ENCODE peak calls at places on chromosomes 5 and 9, in nine cellular contexts. E is mucosa of descending colon, X is psoas muscle, R is colonic mucosa, I is ascending aorta, V is gastrocnemius medialis, F is osteoblast, G is ovary, J is hepatocyte. B is an unnamed sample.
A peak's percentile ranks its signal among the peaks of the same experiment; 100 is the strongest.

GRCh38 chr5:66741394-66741793 is 145.2 kb downstream of the MAST4 start:
- DNase-seq in E (peak; percentile 62), X (no peak), R (peak; percentile 41), I (no peak), V (no peak), F (no peak), G (no peak), J (peak; percentile 17), B (no peak)

GRCh38 chr5:111232311-111233049 is 8.3 kb downstream of the CAMK4 start:
- DNase-seq in E (no peak), X (no peak), R (no peak), I (no peak), V (no peak), F (no peak), G (no peak), J (no peak), B (no peak)

GRCh38 chr5:179191506-179192184 is 131.5 kb downstream of the ZNF354C start:
- DNase-seq in E (no peak), X (peak; percentile 20), R (no peak), I (no peak), V (no peak), F (peak; percentile 52), G (no peak), J (no peak), B (no peak)

GRCh38 chr9:125189011-125189360 is 617 bp downstream of the PPP6C start:
- DNase-seq in E (no peak), X (peak; percentile 76), R (peak; percentile 41), I (peak; percentile 65), V (no peak), F (peak; percentile 80), G (no peak), J (peak; percentile 43), B (peak; percentile 42)

GRCh38 chr9:5951686-5952211 is 61.1 kb downstream of the MLANA start:
- DNase-seq in E (no peak), X (no peak), R (no peak), I (no peak), V (no peak), F (peak; percentile 37), G (no peak), J (no peak), B (peak; percentile 12)

GRCh38 chr9:40907657-40908624 is 220.5 kb downstream of the FOXD4L6 start:
- DNase-seq in E (no peak), X (no peak), R (no peak), I (no peak), V (no peak), F (no peak), G (no peak), J (no peak), B (no peak)

GRCh38 chr9:134955156-134955555 is 37.4 kb upstream of the FCN1 start:
- DNase-seq in E (no peak), X (peak; percentile 32), R (no peak), I (peak; percentile 24), V (no peak), F (peak; percentile 17), G (no peak), J (no peak), B (no peak)

GRCh38 chr5:20619606-20620005 is 631.6 kb upstream of the CDH18 start:
- DNase-seq in E (no peak), X (no peak), R (no peak), I (no peak), V (no peak), F (no peak), G (no peak), J (no peak), B (no peak)

GRCh38 chr9:136459425-136459824 is 19.8 kb upstream of the INPP5E start:
- DNase-seq in E (no peak), X (no peak), R (no peak), I (no peak), V (no peak), F (no peak), G (no peak), J (no peak), B (no peak)
- H3K36me3 ChIP-seq in E (peaks cover 26% of the 10 kb centered on the region), X (peaks cover 6% of the 10 kb centered on the region), R (peaks cover 67% of the 10 kb centered on the region), I (peaks cover 99% of the 10 kb centered on the region), V (peaks cover 6% of the 10 kb centered on the region), F (peaks cover 90% of the 10 kb centered on the region), G (no peaks in the 10 kb centered on the region), J (peaks cover 3% of the 10 kb centered on the region), B (peaks cover 75% of the 10 kb centered on the region)

GRCh38 chr5:158470764-158471163 is 611.8 kb upstream of the CLINT1 start:
- DNase-seq in E (no peak), X (no peak), R (no peak), I (no peak), V (no peak), F (no peak), G (no peak), J (no peak), B (no peak)
- H3K9me3 ChIP-seq in E (no peaks in the 10 kb centered on the region), X (no peaks in the 10 kb centered on the region), R (no peaks in the 10 kb centered on the region), I (no peaks in the 10 kb centered on the region), V (no peaks in the 10 kb centered on the region), F (no peaks in the 10 kb centered on the region), G (no peaks in the 10 kb centered on the region), J (no peaks in the 10 kb centered on the region), B (no peaks in the 10 kb centered on the region)

GRCh38 chr5:31412324-31412723 is 119.6 kb downstream of the DROSHA start:
- DNase-seq in E (no peak), X (no peak), R (no peak), I (no peak), V (no peak), F (no peak), G (no peak), J (no peak), B (peak; percentile 21)

GRCh38 chr5:31410089-31410488 is 121.8 kb downstream of the DROSHA start:
- DNase-seq in E (no peak), X (no peak), R (no peak), I (no peak), V (no peak), F (no peak), G (no peak), J (no peak), B (no peak)

GRCh38 chr5:31415009-31415923 is 116.6 kb downstream of the DROSHA start:
- DNase-seq in E (no peak), X (no peak), R (no peak), I (no peak), V (no peak), F (no peak), G (no peak), J (no peak), B (no peak)

GRCh38 chr5:31416547-31416946 is 115.3 kb downstream of the DROSHA start:
- DNase-seq in E (no peak), X (no peak), R (no peak), I (no peak), V (no peak), F (no peak), G (no peak), J (no peak), B (no peak)

GRCh38 chr5:31413030-31413812 is 118.7 kb downstream of the DROSHA start:
- DNase-seq in E (no peak), X (no peak), R (no peak), I (no peak), V (no peak), F (no peak), G (no peak), J (no peak), B (no peak)
- H3K36me3 ChIP-seq in E (no peaks in the 10 kb centered on the region), X (peaks cover 8% of the 10 kb centered on the region), R (no peaks in the 10 kb centered on the region), I (peaks cover 17% of the 10 kb centered on the region), V (no peaks in the 10 kb centered on the region), F (peaks cover 27% of the 10 kb centered on the region), G (no peaks in the 10 kb centered on the region), J (no peaks in the 10 kb centered on the region), B (no peaks in the 10 kb centered on the region)

DNA sequence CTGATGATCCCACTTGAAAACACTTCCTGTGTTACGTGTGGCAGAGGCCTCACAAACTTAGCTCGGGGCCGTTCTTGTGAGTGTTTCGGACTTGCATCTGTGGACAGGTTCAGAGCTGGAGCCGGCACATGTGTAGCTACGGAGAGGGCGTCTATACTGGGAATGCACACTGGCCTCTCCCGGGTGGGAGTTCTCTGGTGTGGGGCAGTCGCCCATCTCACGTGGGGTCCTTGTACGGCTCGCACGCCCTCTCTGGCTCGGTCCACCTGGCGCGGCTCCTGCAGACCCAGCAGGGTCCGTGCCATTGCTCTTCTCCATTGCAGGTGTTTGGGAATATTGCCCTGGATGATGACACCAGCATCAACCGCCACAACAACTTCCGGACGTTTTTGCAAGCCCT is 197.9 kb downstream of the CACNA1B start:
- DNase-seq in E (no peak), X (no peak), R (no peak), I (no peak), V (no peak), F (no peak), G (no peak), J (no peak), B (no peak)
- H3K9me3 ChIP-seq in E (no peaks in the 10 kb centered on the region), X (no peaks in the 10 kb centered on the region), R (no peaks in the 10 kb centered on the region), I (no peaks in the 10 kb centered on the region), V (no peaks in the 10 kb centered on the region), F (no peaks in the 10 kb centered on the region), G (no peaks in the 10 kb centered on the region), J (no peaks in the 10 kb centered on the region), B (no peaks in the 10 kb centered on the region)

B was measured in cardiac muscle cell.